ENCODE peak calls at places on chromosome 4, in ten cellular contexts. E is endothelial cell of umbilical vein, X is HCT116, N is sigmoid colon, F is stomach, K is GM12891, Y is suprapubic skin, U is GM12892, I is upper lobe of left lung, L is esophagus muscularis mucosa. O is an unnamed sample.

GRCh38 chr4:141077611-141078225 is 55.6 kb downstream of the RNF150 start:
- DNase-seq in U (no peak), F (no peak), I (no peak), L (no peak), E (no peak), Y (no peak), X (no peak), K (no peak), N (no peak), O (no peak)

GRCh38 chr4:184443318-184443717 is 31.0 kb downstream of the IRF2 start:
- DNase-seq in U (no peak), E (no peak), I (no peak), L (no peak), X (no peak), K (no peak), F (no peak), Y (no peak), N (no peak), O (no peak)

GRCh38 chr4:94446386-94446785 is 5.4 kb upstream of the PDLIM5 start:
- DNase-seq in F (no peak), L (no peak), X (no peak), K (no peak), I (no peak), U (no peak), N (no peak), E (no peak), Y (no peak), O (no peak)

GRCh38 chr4:147463065-147463464 is 17.8 kb upstream of the EDNRA start:
- DNase-seq in K (no peak), E (no peak), F (no peak), U (no peak), L (no peak), Y (no peak), I (no peak), X (no peak), N (no peak), O (no peak)

GRCh38 chr4:147057631-147057980 is 111.9 kb upstream of the TTC29 start:
- DNase-seq in X (no peak), N (no peak), K (no peak), Y (no peak), E (peak; percentile 78), F (no peak), I (no peak), U (no peak), L (no peak), O (no peak)

GRCh38 chr4:83691998-83692397 is 156.1 kb downstream of the GPAT3 start:
- DNase-seq in N (no peak), L (no peak), X (no peak), K (no peak), Y (no peak), E (peak; percentile 5), F (no peak), U (no peak), I (no peak), O (no peak)

GRCh38 chr4:158835456-158836369 is 66.9 kb downstream of the FNIP2 start:
- DNase-seq in U (no peak), X (no peak), K (no peak), L (no peak), I (no peak), Y (no peak), E (no peak), N (no peak), F (no peak), O (no peak)

GRCh38 chr4:85514783-85515182 is 39.8 kb downstream of the ARHGAP24 start:
- DNase-seq in U (no peak), Y (no peak), N (no peak), E (no peak), K (no peak), L (no peak), X (no peak), I (no peak), F (no peak), O (no peak)

GRCh38 chr4:6035786-6036185 is 17.6 kb upstream of the C4orf50 start:
- DNase-seq in L (no peak), K (no peak), F (no peak), E (no peak), N (no peak), Y (no peak), U (no peak), X (no peak), I (no peak), O (no peak)

GRCh38 chr4:6033381-6033780 is 15.2 kb upstream of the C4orf50 start:
- DNase-seq in L (no peak), I (no peak), X (no peak), K (no peak), Y (no peak), F (no peak), N (no peak), U (no peak), E (no peak), O (no peak)

GRCh38 chr4:6030679-6031078 is 12.4 kb upstream of the C4orf50 start:
- DNase-seq in N (no peak), X (no peak), L (no peak), Y (no peak), U (no peak), K (no peak), F (no peak), E (no peak), I (no peak), O (no peak)

GRCh38 chr4:6031831-6032230 is 13.6 kb upstream of the C4orf50 start:
- DNase-seq in U (no peak), K (no peak), L (no peak), E (no peak), I (no peak), X (no peak), F (no peak), N (no peak), Y (no peak), O (no peak)

DNA sequence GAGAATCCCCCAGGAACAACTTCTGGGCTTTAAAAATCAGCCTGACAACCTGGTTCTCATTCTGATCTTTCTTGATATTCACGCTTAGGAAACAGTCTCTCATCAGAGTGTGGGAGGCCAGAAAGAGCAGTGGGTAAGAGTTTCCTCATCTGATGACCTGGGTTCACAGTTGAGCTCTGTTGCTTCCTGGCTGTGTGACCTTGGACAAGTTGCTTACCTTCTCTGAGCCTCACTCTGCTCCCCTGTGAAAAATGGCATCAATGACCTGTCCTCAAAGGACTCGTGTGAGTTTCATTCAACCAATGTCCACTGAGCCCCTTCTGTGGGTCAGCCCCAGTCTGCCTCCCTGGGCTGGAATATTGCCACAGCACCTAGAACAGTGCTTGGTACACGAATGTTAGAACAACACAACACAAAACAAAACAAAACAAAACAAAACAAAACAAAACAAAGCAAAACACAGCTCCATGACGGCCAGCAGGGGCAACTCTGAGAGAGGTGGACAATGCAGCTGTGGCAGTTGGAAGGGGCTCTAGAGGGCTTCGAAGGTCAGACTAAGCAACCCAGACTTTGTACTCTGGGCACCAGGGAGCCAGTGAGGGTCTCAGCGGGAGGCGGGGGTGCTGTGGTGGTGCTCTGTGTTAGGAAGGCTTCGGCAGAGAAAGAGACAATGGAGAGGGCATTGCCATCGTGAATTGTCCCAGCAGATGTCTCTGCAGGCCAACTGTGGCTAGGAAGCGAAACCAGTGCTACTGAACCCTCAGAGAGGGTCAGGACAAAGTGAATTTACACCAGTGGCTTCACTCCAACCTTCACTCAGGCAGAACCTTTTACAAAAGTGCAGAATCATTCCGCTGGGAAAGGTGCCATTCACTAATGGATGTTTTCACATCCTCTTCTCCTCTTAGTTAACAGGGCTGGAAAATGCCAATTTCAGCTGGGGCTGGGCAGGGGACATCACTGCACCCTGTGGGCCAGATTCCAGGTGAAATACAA is 14.3 kb upstream of the C4orf50 start:
- DNase-seq in N (no peak), F (peak; percentile 72), K (no peak), I (no peak), Y (no peak), E (no peak), X (no peak), U (no peak), L (no peak), O (no peak)
- TF ChIP-seq POLR2AphosphoS5 in N (no peak), F (no peak), K (no peak), I (no peak), Y (no peak), E (no peak), X (no peak), U (no peak), L (peak; percentile 22), O (no peak)

DNA sequence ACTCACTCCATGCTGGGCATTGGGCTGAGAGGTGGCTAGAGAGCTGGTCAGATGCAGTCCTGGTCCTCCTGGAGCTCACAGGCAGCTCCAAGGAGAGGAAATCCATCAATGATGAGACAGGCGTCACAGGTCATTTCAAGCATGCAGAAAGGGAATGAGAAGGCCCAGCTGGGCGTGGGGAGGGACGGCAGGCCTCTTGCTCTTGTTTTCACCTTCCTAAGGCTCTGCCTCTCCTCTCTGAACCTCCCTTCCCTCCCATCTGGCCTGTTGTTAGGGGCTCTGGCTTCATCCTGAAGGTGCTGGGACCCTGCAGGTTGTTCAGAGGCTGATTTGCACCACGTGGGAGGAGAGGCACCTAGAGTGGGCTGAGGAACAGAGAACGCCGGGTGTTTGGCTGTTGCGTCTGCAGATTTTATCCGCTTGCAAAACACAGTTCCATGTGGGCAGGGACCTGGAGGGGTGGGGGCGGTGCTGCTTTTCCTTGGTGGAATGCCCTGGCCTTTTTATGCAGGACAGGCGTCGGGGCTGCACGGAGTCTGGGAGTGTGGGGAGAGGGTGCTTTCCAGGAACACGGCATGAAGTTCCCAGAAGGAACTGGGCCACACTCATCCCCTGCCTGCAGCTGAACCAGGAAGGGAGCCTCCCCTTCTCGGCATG is 81.5 kb upstream of the PSAPL1 start:
- DNase-seq in Y (no peak), F (no peak), X (no peak), L (no peak), U (no peak), N (no peak), K (no peak), I (no peak), E (no peak), O (no peak)
- TF ChIP-seq POLR2A in Y (no peak), F (no peak), X (no peak), L (no peak), U (no peak), N (no peak), K (no peak), I (no peak), E (no peak), O (no peak)

DNA sequence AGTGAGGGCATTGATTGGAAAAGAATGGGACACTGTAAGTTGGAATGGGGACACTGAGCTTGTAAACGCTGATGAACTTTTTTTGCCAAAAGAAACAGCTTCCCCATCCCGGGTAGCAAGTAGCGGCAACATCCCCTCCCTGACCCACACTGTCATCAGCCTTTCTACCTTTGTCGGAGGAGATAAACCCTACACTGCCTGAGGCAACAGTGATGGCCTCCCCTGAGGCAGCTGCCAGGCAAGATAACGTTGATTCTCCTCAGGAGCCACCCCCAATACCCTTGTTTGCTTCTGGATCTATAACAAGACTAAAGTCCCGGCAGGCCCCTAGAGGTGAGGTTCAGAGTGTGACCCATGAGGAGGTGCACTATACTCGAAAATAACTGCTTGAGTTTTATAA is 10.3 kb upstream of the RAB33B start:
- DNase-seq in E (no peak), Y (no peak), N (no peak), L (no peak), F (no peak), U (no peak), X (no peak), I (no peak), K (no peak), O (no peak)
- TF ChIP-seq POLR2AphosphoS5 in E (no peak), Y (no peak), N (no peak), L (no peak), F (no peak), U (no peak), X (no peak), I (no peak), K (no peak), O (no peak)

GRCh38 chr4:187070158-187070557 is 346.5 kb upstream of the FAT1 start:
- DNase-seq in K (no peak), U (no peak), Y (no peak), X (no peak), L (no peak), N (no peak), F (no peak), E (no peak), I (no peak), O (no peak)

GRCh38 chr4:187069398-187069797 is 345.7 kb upstream of the FAT1 start:
- DNase-seq in I (no peak), U (no peak), F (no peak), N (no peak), X (no peak), Y (no peak), L (no peak), K (no peak), E (no peak), O (no peak)

GRCh38 chr4:187073820-187074219 is 350.2 kb upstream of the FAT1 start:
- DNase-seq in Y (no peak), L (no peak), U (no peak), F (no peak), E (no peak), X (no peak), N (no peak), K (no peak), I (no peak), O (no peak)

GRCh38 chr4:187071896-187072295 is 348.2 kb upstream of the FAT1 start:
- DNase-seq in F (no peak), N (no peak), K (no peak), E (no peak), L (no peak), I (no peak), U (no peak), Y (no peak), X (no peak), O (no peak)

GRCh38 chr4:187070740-187071139 is 347.1 kb upstream of the FAT1 start:
- DNase-seq in L (no peak), N (no peak), E (no peak), I (no peak), U (no peak), K (no peak), F (no peak), Y (no peak), X (no peak), O (no peak)
- TF ChIP-seq POLR2A in L (no peak), N (no peak), E (no peak), I (no peak), U (no peak), K (no peak), F (no peak), Y (no peak), X (no peak), O (no peak)

O was measured in transverse colon.